ENCODE peak calls at places on chromosome 20, in five cellular contexts. V is HCT116, G is K562, F is HepG2, K is SK-N-SH. S is an unnamed sample.

GRCh38 chr20:48040491-48040890 is 255.2 kb upstream of the SULF2 start:
- DNase-seq in V (no peak), G (no peak), F (no peak), K (no peak), S (no peak)

GRCh38 chr20:991850-992249 is 10.3 kb downstream of the RSPO4 start:
- DNase-seq in V (no peak), G (no peak), F (no peak), K (peak), S (no peak)

GRCh38 chr20:2217857-2218529 is 77.8 kb upstream of the TGM3 start:
- DNase-seq in V (no peak), G (no peak), F (no peak), K (no peak), S (peak)

GRCh38 chr20:49151437-49151836 is 36.7 kb downstream of the STAU1 start:
- DNase-seq in V (no peak), G (no peak), F (no peak), K (no peak), S (no peak)

GRCh38 chr20:5657190-5657872 is 92.9 kb upstream of the SHLD1 start:
- DNase-seq in V (no peak), G (no peak), F (peak), K (peak), S (no peak)

GRCh38 chr20:38175221-38176030 is 10.4 kb upstream of the TGM2 start:
- DNase-seq in V (no peak), G (no peak), F (no peak), K (no peak), S (no peak)

GRCh38 chr20:50916257-50916656 is 15.0 kb downstream of the ADNP start:
- DNase-seq in V (no peak), G (peak), F (no peak), K (no peak), S (no peak)

GRCh38 chr20:57872816-57873409 is 163.1 kb upstream of the PMEPA1 start:
- DNase-seq in V (no peak), G (no peak), F (no peak), K (no peak), S (no peak)

GRCh38 chr20:24337551-24337950 is 131.9 kb upstream of the SYNDIG1 start:
- DNase-seq in V (no peak), G (no peak), F (no peak), K (no peak), S (no peak)

GRCh38 chr20:4445331-4445730 is 276.4 kb upstream of the PRND start:
- DNase-seq in V (no peak), G (no peak), F (no peak), K (no peak), S (no peak)

DNA sequence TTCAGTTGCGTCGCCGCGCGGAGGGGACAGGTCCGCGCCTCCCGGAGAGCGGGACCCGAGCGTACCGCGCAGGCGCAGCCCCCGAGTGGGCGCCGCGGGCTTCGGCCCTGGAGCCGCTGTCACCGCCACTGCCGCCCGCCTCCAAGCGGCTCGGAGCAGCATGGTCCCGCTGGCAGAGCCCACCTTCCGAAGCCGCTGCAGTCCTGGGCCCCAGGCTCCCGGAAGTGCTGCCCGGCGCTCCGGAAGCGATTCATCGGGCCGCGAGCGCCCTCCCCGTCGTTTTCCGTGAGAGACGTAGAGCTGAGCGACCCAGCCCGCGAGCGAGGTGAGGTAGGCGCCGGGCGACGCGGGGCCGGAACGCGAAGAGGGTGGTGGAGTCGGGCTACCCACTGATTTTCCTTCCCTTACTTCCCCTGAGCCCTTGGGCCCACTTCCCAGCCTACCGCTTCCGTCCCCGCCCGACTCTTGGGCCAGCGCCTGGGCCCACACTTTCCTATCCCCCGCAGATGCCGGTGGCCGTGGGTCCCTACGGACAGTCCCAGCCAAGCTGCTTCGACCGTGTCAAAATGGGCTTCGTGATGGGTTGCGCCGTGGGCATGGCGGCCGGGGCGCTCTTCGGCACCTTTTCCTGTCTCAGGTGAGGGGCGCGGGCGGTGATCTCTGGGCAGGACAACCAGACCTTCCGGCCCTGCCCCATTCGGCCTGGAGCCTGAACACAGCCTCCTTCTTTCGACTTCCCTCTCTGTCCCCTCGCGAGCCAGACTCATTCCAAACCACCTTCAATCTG is at the start of the genes NFS1 and ROMO1:
- DNase-seq in V (peak), G (peak), F (peak), K (peak), S (peak)
- TF ChIP-seq CTCF in V (peak), G (peak), F (peak), K (peak), S (peak)

GRCh38 chr20:44012466-44013226 is 98.0 kb downstream of the TOX2 start:
- DNase-seq in V (no peak), G (no peak), F (no peak), K (no peak), S (no peak)

GRCh38 chr20:44010162-44010704 is 95.6 kb downstream of the TOX2 start:
- DNase-seq in V (no peak), G (peak), F (no peak), K (peak), S (no peak)

GRCh38 chr20:44008806-44009678 is 94.4 kb downstream of the TOX2 start:
- DNase-seq in V (no peak), G (no peak), F (no peak), K (no peak), S (no peak)

GRCh38 chr20:44009679-44009992 is 95.0 kb downstream of the TOX2 start:
- DNase-seq in V (no peak), G (no peak), F (no peak), K (no peak), S (no peak)

DNA sequence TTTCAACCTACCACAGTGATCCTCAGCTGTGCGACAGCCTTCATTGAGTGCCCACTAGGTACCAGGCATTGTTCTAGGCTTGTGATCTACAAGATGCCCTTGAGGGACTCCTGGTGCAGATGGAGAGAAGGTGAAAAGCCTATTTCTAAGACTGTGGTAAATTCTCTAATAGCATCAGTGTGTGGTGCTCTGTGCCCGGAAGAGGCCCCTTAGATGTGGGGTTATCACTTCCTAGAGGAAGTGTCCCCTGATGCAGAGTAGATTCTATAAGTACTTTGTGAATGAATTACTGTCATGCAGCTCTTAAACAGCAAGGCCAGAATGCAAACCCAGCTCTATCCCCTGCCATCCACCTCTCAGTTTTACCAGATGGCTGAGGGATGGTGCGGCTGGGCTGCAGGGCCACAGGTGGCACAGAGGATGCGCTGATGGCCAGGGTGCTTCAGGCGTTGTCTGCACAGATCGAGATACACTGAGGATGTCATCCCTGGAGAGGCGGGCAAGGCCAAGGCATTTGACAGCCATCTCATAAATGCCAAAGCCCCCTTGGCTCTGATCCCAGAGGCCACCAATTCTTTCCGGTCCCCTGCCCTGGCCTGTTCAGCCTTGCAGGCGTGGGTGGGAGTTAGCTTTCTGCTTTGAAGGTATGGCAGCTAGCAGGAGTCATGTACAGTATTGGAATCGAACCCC is 96.7 kb downstream of the TOX2 start:
- DNase-seq in V (no peak), G (no peak), F (no peak), K (peak), S (no peak)
- TF ChIP-seq ZBTB33 in V (no peak), G (no peak), F (no peak), K (no peak), S (no peak)

DNA sequence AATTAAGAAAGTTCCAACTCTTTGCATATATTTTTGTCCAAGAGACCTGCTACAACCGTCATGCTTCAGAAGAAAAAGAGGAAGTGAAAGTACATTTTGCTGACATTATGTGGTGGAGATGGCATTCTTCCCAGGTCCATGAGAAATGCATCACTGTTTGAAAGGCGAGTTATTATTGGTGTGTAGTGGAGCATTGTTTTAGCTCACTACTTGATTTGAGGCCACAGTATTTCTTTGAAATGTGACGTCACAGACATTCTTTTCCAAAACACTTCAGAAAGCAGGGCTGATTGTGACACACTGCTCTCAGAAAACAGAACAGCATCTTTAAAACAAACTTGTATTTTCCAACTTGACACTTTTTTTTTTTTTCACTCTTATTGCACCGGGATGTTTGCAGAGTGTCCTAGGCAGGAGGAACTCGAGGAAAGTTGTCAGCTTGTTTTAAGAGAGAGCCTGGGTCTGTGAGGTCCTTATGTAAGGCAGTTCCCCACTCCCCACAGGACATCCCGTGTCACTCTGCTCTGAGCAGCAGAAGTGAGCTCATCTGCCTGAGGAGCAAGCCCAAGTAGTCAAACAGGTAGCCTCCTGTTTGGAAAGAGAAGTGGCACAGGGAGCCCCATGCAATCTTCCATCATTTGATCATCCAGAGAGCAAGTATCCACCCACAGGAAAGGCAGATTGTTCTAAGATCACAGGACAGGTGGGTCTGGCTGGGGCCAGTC is 1.1 kb downstream of the SPTLC3 start:
- DNase-seq in V (no peak), G (no peak), F (peak), K (no peak), S (peak)
- TF ChIP-seq CTCF in V (no peak), G (no peak), F (no peak), K (no peak), S (no peak)

GRCh38 chr20:31838646-31839292 is 6.6 kb downstream of the FOXS1 start:
- DNase-seq in V (no peak), G (peak), F (no peak), K (no peak), S (no peak)
- TF ChIP-seq ZBTB33 in V (no peak), G (no peak), F (no peak), K (no peak), S (no peak)

GRCh38 chr20:41214202-41214601 is 76.9 kb downstream of the PLCG1 start:
- DNase-seq in V (no peak), G (no peak), F (no peak), K (no peak), S (no peak)
- TF ChIP-seq CTCF in V (no peak), G (no peak), F (no peak), K (no peak), S (no peak)

GRCh38 chr20:13649548-13649947 is 10.8 kb upstream of the TASP1 start:
- DNase-seq in V (no peak), G (no peak), F (no peak), K (peak), S (no peak)
- TF ChIP-seq ZBTB33 in V (no peak), G (no peak), F (no peak), K (no peak), S (no peak)

S was measured in GM12878.